ENCODE peak calls at places on chromosomes 13 and 19, in nine cellular contexts. S is kidney, O is testis, U is astrocyte, I is fibroblast of lung, D is fibroblast of mammary gland, L is neural crest cell, X is IMR-90, K is endothelial cell. Z is an unnamed sample.

GRCh38 chr13:20461481-20461859 is 64.2 kb downstream of the CRYL1 start:
- DNase-seq in X (peak; percentile 49), L (no peak), D (peak; percentile 71), K (no peak), O (no peak), I (peak; percentile 79), U (peak; percentile 75), S (no peak), Z (no peak)

GRCh38 chr19:47095707-47096704 is 17.6 kb downstream of the ZC3H4 start:
- DNase-seq in O (peak; percentile 53), L (no peak), U (peak; percentile 86), X (no peak), S (peak; percentile 95), K (no peak), I (peak; percentile 85), D (peak; percentile 52), Z (no peak)

GRCh38 chr19:27738569-27739193 is 1474.3 kb downstream of the UQCRFS1 start:
- DNase-seq in X (no peak), U (no peak), O (no peak), L (no peak), S (no peak), K (no peak), I (no peak), D (no peak), Z (no peak)

GRCh38 chr19:12603714-12604113 is 6.9 kb downstream of the ZNF490 start:
- DNase-seq in X (peak; percentile 67), K (no peak), I (peak; percentile 83), S (no peak), O (no peak), D (no peak), L (no peak), U (peak; percentile 80), Z (peak; percentile 82)

GRCh38 chr13:111117961-111118360 is 2.9 kb downstream of the ARHGEF7 start:
- DNase-seq in K (no peak), O (no peak), U (no peak), D (peak; percentile 40), I (no peak), L (no peak), S (no peak), X (no peak), Z (no peak)

GRCh38 chr19:50333235-50333736 is 4.1 kb upstream of the KCNC3 start:
- DNase-seq in D (peak; percentile 84), S (peak; percentile 97), O (peak; percentile 93), L (peak; percentile 72), I (peak; percentile 70), K (no peak), X (peak; percentile 67), U (peak; percentile 57), Z (peak; percentile 91)

GRCh38 chr19:17753976-17754375 is 2.7 kb downstream of the FCHO1 start:
- DNase-seq in X (no peak), S (no peak), K (no peak), U (no peak), I (no peak), L (peak; percentile 50), O (no peak), D (no peak), Z (no peak)

GRCh38 chr13:21405309-21405708 is 53.8 kb downstream of the ZDHHC20 start:
- DNase-seq in L (no peak), S (no peak), O (no peak), D (no peak), K (no peak), X (no peak), U (no peak), I (no peak), Z (no peak)

GRCh38 chr19:48867119-48867921 is 1.1 kb downstream of the PLEKHA4 start:
- DNase-seq in K (no peak), D (no peak), I (no peak), L (peak; percentile 25), O (no peak), X (no peak), U (no peak), S (no peak), Z (no peak)

GRCh38 chr19:43584484-43584883 is 8.9 kb downstream of the PINLYP start:
- DNase-seq in K (no peak), U (no peak), I (no peak), O (no peak), D (no peak), L (no peak), S (no peak), X (no peak), Z (no peak)

GRCh38 chr13:106259928-106260327 is 275.5 kb downstream of the EFNB2 start:
- DNase-seq in X (no peak), U (no peak), L (no peak), K (no peak), D (no peak), O (no peak), I (no peak), S (no peak), Z (no peak)

GRCh38 chr13:23811366-23812027 is 77.7 kb downstream of the MIPEP start:
- DNase-seq in U (no peak), D (no peak), O (no peak), I (no peak), K (no peak), X (no peak), S (no peak), L (no peak), Z (no peak)

GRCh38 chr13:23813635-23814034 is 75.6 kb downstream of the MIPEP start:
- DNase-seq in S (no peak), L (no peak), X (no peak), I (no peak), D (no peak), O (no peak), K (no peak), U (no peak), Z (no peak)

GRCh38 chr13:23806874-23807522 is 82.2 kb downstream of the MIPEP start:
- DNase-seq in K (no peak), U (no peak), I (no peak), L (no peak), X (peak; percentile 17), D (no peak), S (no peak), O (no peak), Z (no peak)

GRCh38 chr13:23808803-23809202 is 80.4 kb downstream of the MIPEP start:
- DNase-seq in D (no peak), K (no peak), S (no peak), I (no peak), O (no peak), L (no peak), X (no peak), U (no peak), Z (no peak)

DNA sequence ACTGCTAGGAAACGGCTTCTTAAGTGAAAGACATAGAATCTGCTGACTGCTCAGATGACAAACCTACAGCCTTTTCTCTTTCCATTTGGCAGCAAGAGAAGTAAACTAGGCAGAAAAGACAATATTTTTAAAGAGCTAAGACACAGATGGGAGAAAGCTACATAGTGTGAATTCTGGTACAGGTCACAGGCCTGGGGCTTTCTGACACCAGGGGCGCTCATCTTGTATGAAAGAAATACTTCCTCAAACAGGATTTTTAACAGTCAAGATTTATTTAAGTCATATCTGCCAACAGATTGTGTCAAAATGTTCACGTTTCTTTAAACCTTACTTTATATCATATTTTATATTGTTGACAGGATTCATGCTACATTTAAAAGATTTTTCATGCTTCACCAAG is 78.4 kb downstream of the MIPEP start:
- DNase-seq in K (no peak), I (no peak), S (no peak), O (no peak), X (no peak), L (no peak), D (no peak), U (no peak), Z (peak; percentile 27)
- TF ChIP-seq CTCF in K (no peak), I (no peak), S (no peak), O (no peak), X (no peak), L (peak; percentile 45), D (peak; percentile 15), U (no peak), Z (peak; percentile 55)

GRCh38 chr13:113654591-113655357 is 3.2 kb downstream of the ATP4B start:
- DNase-seq in X (no peak), L (no peak), K (no peak), S (peak; percentile 65), O (no peak), U (no peak), I (no peak), D (no peak), Z (no peak)
- TF ChIP-seq CTCF in X (no peak), L (no peak), K (no peak), S (no peak), O (no peak), U (no peak), I (no peak), D (no peak), Z (no peak)

GRCh38 chr19:6023936-6024335 is 46.0 kb upstream of the RANBP3 start:
- DNase-seq in O (no peak), I (no peak), L (no peak), U (no peak), S (peak; percentile 50), X (no peak), K (no peak), D (no peak), Z (no peak)

GRCh38 chr19:6020972-6021805 is 43.2 kb upstream of the RANBP3 start:
- DNase-seq in S (peak; percentile 34), I (no peak), U (no peak), O (no peak), X (no peak), D (no peak), L (no peak), K (no peak), Z (no peak)

GRCh38 chr19:6021878-6022569 is 44.1 kb upstream of the RANBP3 start:
- DNase-seq in X (peak; percentile 69), K (peak; percentile 89), U (peak; percentile 25), D (peak; percentile 78), S (peak; percentile 82), I (peak; percentile 41), L (peak; percentile 86), O (peak; percentile 94), Z (peak; percentile 90)

GRCh38 chr19:6023085-6023682 is 45.2 kb upstream of the RANBP3 start:
- DNase-seq in X (peak; percentile 71), O (peak; percentile 73), S (peak; percentile 70), D (peak; percentile 68), L (no peak), I (peak; percentile 51), U (peak; percentile 31), K (no peak), Z (no peak)

GRCh38 chr19:6022570-6023049 is 44.7 kb upstream of the RANBP3 start:
- DNase-seq in L (no peak), D (no peak), S (no peak), U (no peak), K (no peak), I (no peak), O (no peak), X (no peak), Z (no peak)
- TF ChIP-seq CTCF in L (no peak), D (no peak), S (no peak), U (no peak), K (peak; percentile 41), I (no peak), O (no peak), X (no peak), Z (no peak)

GRCh38 chr19:33177417-33177976 is 16.6 kb upstream of the LRP3 start:
- DNase-seq in L (peak; percentile 62), O (peak; percentile 75), S (no peak), X (no peak), D (no peak), K (peak; percentile 66), I (no peak), U (no peak), Z (peak; percentile 61)
- TF ChIP-seq CTCF in L (peak; percentile 61), O (peak; percentile 41), S (no peak), X (peak; percentile 50), D (peak; percentile 14), K (peak; percentile 63), I (peak; percentile 35), U (no peak), Z (peak; percentile 36)

GRCh38 chr19:23996549-23996948 is 81.9 kb downstream of the ZNF726 start:
- DNase-seq in D (peak; percentile 19), X (no peak), S (no peak), K (peak; percentile 8), I (no peak), U (no peak), O (peak; percentile 17), L (no peak), Z (no peak)
- TF ChIP-seq CTCF in D (peak; percentile 47), X (peak; percentile 17), S (no peak), K (peak; percentile 57), I (peak; percentile 5), U (peak; percentile 9), O (peak; percentile 38), L (peak; percentile 50), Z (no peak)

Z was measured in GM13977.